ENCODE peak calls at places on chromosome 17, in eight cellular contexts. W is stomach, X is A549, V is HepG2, M is suprapubic skin, L is SK-N-SH, P is tibial nerve, E is sigmoid colon. J is an unnamed sample.
A peak's percentile ranks its signal among the peaks of the same experiment; 100 is the strongest.

GRCh38 chr17:65696739-65697394 is 135.4 kb upstream of the AXIN2 start:
- DNase-seq in W (no peak), X (no peak), V (no peak), M (no peak), L (no peak), P (no peak), E (no peak), J (peak; percentile 22)

GRCh38 chr17:50028207-50029120 is 27.4 kb upstream of the ITGA3 start:
- DNase-seq in W (no peak), X (peak; percentile 91), V (no peak), M (no peak), L (peak; percentile 46), P (no peak), E (no peak), J (no peak)

GRCh38 chr17:30191072-30191471 is 44.4 kb downstream of the SLC6A4 start:
- DNase-seq in W (no peak), X (no peak), V (no peak), M (no peak), L (no peak), P (no peak), E (no peak), J (no peak)

GRCh38 chr17:2703181-2703580 is 8.4 kb downstream of the CLUH start:
- DNase-seq in W (no peak), X (no peak), V (no peak), M (peak; percentile 41), L (no peak), P (peak; percentile 3), E (peak; percentile 41), J (no peak)

GRCh38 chr17:76675648-76676047 is 32.1 kb upstream of the ST6GALNAC1 start:
- DNase-seq in W (no peak), X (no peak), V (no peak), M (no peak), L (no peak), P (no peak), E (no peak), J (no peak)

GRCh38 chr17:73644145-73645049 is at the start of gene SDK2:
- DNase-seq in W (peak; percentile 22), X (peak; percentile 42), V (no peak), M (no peak), L (peak; percentile 85), P (no peak), E (no peak), J (no peak)

GRCh38 chr17:45430738-45431530 is 1.7 kb downstream of the ARHGAP27 start:
- DNase-seq in W (peak; percentile 84), X (no peak), V (no peak), M (peak; percentile 78), L (no peak), P (no peak), E (no peak), J (no peak)

GRCh38 chr17:55356440-55357328 is 65.0 kb downstream of the MMD start:
- DNase-seq in W (peak; percentile 76), X (peak; percentile 86), V (peak; percentile 87), M (no peak), L (peak; percentile 74), P (peak; percentile 69), E (peak; percentile 68), J (peak; percentile 34)

GRCh38 chr17:9905902-9906301 is 831 bp upstream of the RCVRN start:
- DNase-seq in W (no peak), X (peak; percentile 64), V (peak; percentile 3), M (no peak), L (peak; percentile 64), P (no peak), E (no peak), J (no peak)

GRCh38 chr17:39776267-39776666 is 38.5 kb downstream of the GRB7 start:
- DNase-seq in W (no peak), X (no peak), V (no peak), M (no peak), L (no peak), P (no peak), E (no peak), J (no peak)
- H3K4me3 ChIP-seq in W (no peak overlapping the region), X (no peak overlapping the region), V (no peak overlapping the region), M (no peak overlapping the region), L (no peak overlapping the region), P (no peak overlapping the region), E (no peak overlapping the region), J (no peak overlapping the region)

GRCh38 chr17:68172461-68172954 is 75.3 kb upstream of the AMZ2 start:
- DNase-seq in W (peak; percentile 82), X (peak; percentile 71), V (peak; percentile 67), M (peak; percentile 77), L (peak; percentile 77), P (peak; percentile 75), E (peak; percentile 78), J (peak; percentile 79)

GRCh38 chr17:68175905-68176304 is 71.9 kb upstream of the AMZ2 start:
- DNase-seq in W (no peak), X (no peak), V (no peak), M (no peak), L (no peak), P (no peak), E (no peak), J (no peak)

GRCh38 chr17:68178831-68179230 is 69.0 kb upstream of the AMZ2 start:
- DNase-seq in W (no peak), X (no peak), V (no peak), M (no peak), L (no peak), P (no peak), E (no peak), J (no peak)

GRCh38 chr17:68176770-68177169 is 71.1 kb upstream of the AMZ2 start:
- DNase-seq in W (no peak), X (no peak), V (no peak), M (no peak), L (no peak), P (no peak), E (no peak), J (no peak)

DNA sequence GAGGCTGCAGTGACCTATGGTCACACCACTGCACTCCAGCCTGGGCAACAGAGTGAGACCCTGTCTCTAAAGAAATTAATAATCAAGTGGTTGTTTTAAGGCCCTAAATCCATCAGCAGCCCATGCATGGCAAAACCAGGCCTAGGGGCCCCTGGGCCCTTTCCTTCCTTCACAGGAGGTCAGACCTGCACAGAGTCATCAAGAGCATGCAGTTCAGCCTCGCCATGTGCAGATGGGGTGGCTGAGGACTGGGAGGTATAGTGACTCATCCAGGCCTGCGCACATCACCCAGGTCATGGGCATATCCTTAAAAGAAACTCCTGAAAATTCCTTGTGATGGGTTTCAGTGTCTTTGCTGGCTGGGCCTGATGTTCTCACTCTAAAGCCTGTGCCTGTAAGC is 72.4 kb upstream of the AMZ2 start:
- DNase-seq in W (no peak), X (no peak), V (no peak), M (no peak), L (no peak), P (no peak), E (no peak), J (no peak)
- TF ChIP-seq EP300 in W (no peak), X (no peak), V (no peak), M (no peak), L (no peak), P (no peak), E (no peak), J (no peak)

GRCh38 chr17:4175921-4176802 is 33.2 kb downstream of the CYB5D2 start:
- DNase-seq in W (no peak), X (no peak), V (no peak), M (no peak), L (no peak), P (no peak), E (no peak), J (no peak)

GRCh38 chr17:4176803-4177472 is 33.9 kb downstream of the CYB5D2 start:
- DNase-seq in W (no peak), X (no peak), V (no peak), M (no peak), L (no peak), P (no peak), E (no peak), J (peak; percentile 9)

GRCh38 chr17:4173771-4174170 is 30.8 kb downstream of the CYB5D2 start:
- DNase-seq in W (no peak), X (no peak), V (no peak), M (no peak), L (no peak), P (no peak), E (no peak), J (no peak)

GRCh38 chr17:4172356-4172755 is 29.4 kb downstream of the CYB5D2 start:
- DNase-seq in W (no peak), X (no peak), V (no peak), M (no peak), L (no peak), P (no peak), E (no peak), J (no peak)

GRCh38 chr17:4174556-4174955 is 31.6 kb downstream of the CYB5D2 start:
- DNase-seq in W (no peak), X (no peak), V (no peak), M (no peak), L (no peak), P (no peak), E (no peak), J (no peak)
- TF ChIP-seq CTCF in W (no peak), X (no peak), V (no peak), M (no peak), L (no peak), P (no peak), E (no peak), J (no peak)

GRCh38 chr17:78780852-78781338 is 1.2 kb downstream of the CYTH1 start:
- DNase-seq in W (no peak), X (no peak), V (no peak), M (no peak), L (no peak), P (no peak), E (peak; percentile 61), J (peak; percentile 24)

GRCh38 chr17:78780335-78780734 is 1.7 kb downstream of the CYTH1 start:
- DNase-seq in W (no peak), X (no peak), V (no peak), M (no peak), L (no peak), P (no peak), E (peak; percentile 54), J (no peak)

GRCh38 chr17:78777886-78778285 is 4.2 kb downstream of the CYTH1 start:
- DNase-seq in W (no peak), X (no peak), V (no peak), M (no peak), L (no peak), P (no peak), E (peak; percentile 18), J (no peak)

GRCh38 chr17:78781339-78782304 is at the start of gene CYTH1:
- DNase-seq in W (peak; percentile 45), X (peak; percentile 41), V (no peak), M (peak; percentile 85), L (peak; percentile 75), P (no peak), E (peak; percentile 76), J (no peak)

GRCh38 chr17:78779848-78780247 is 2.2 kb downstream of the CYTH1 start:
- DNase-seq in W (no peak), X (no peak), V (no peak), M (no peak), L (no peak), P (no peak), E (peak; percentile 44), J (no peak)
- H3K4me3 ChIP-seq in W (peak overlapping the region; percentile 88), X (no peak overlapping the region), V (no peak overlapping the region), M (peak overlapping the region; percentile 100), L (no peak overlapping the region), P (no peak overlapping the region), E (no peak overlapping the region), J (no peak overlapping the region)

J was measured in ovary.